ENCODE peak calls at places on chromosomes 3 and 15, in nine cellular contexts. J, K, O, T, P, H, Y, U and G are unnamed samples.

GRCh38 chr3:150319900-150320299 is 88.2 kb upstream of the TSC22D2 start:
- DNase-seq in J (peak), K (peak), O (peak), T (peak), P (no peak), H (no peak), Y (no peak), U (no peak), G (peak)

GRCh38 chr3:9717563-9717962 is 13.9 kb downstream of the CPNE9 start:
- DNase-seq in J (no peak), K (no peak), O (no peak), T (no peak), P (no peak), H (no peak), Y (no peak), U (no peak), G (no peak)

GRCh38 chr3:25719321-25719720 is 54.6 kb upstream of the TOP2B start:
- DNase-seq in J (no peak), K (no peak), O (no peak), T (no peak), P (no peak), H (no peak), Y (no peak), U (no peak), G (no peak)

GRCh38 chr15:88331291-88331690 is 74.8 kb upstream of the NTRK3 start:
- DNase-seq in J (peak), K (peak), O (no peak), T (peak), P (no peak), H (peak), Y (no peak), U (peak), G (peak)

GRCh38 chr15:94791008-94791407 is 559.6 kb downstream of the MCTP2 start:
- DNase-seq in J (no peak), K (no peak), O (no peak), T (peak), P (no peak), H (no peak), Y (no peak), U (no peak), G (no peak)

GRCh38 chr15:80608688-80609087 is 86.4 kb upstream of the ABHD17C start:
- DNase-seq in J (no peak), K (no peak), O (no peak), T (peak), P (no peak), H (no peak), Y (no peak), U (no peak), G (no peak)

GRCh38 chr3:60304103-60304502 is 947.1 kb downstream of the FHIT start:
- DNase-seq in J (no peak), K (peak), O (peak), T (no peak), P (no peak), H (no peak), Y (no peak), U (no peak), G (no peak)

GRCh38 chr15:51374131-51374530 is 32.7 kb downstream of the GLDN start:
- DNase-seq in J (no peak), K (no peak), O (no peak), T (no peak), P (no peak), H (no peak), Y (no peak), U (peak), G (no peak)

GRCh38 chr3:159783780-159784747 is 204.6 kb upstream of the IL12A start:
- DNase-seq in J (no peak), K (no peak), O (no peak), T (peak), P (no peak), H (no peak), Y (no peak), U (no peak), G (no peak)

DNA sequence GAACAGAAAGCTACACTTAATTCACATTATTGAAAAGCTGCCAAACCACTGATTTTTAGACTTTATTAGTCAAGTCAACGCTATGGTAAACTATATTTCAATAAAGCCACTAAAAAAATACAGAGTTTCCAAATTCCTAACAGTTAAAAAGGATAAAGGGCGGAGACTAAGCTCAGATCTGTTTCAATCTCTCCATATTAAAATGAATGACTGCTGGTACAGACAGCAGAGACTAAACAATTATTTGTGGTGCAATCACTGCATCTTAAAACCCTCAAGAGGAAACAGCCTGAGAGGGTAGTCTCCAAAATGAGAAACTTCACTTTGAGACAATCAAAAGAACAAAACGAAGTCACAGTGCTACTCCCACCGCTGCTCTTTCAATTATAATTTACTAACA is 1.3 kb downstream of the UBP1 start:
- DNase-seq in J (no peak), K (no peak), O (no peak), T (no peak), P (no peak), H (no peak), Y (no peak), U (no peak), G (no peak)
- H3K27ac ChIP-seq in J (peak), K (peak), O (no peak), T (peak), P (peak), H (peak), Y (peak), U (peak), G (peak)

DNA sequence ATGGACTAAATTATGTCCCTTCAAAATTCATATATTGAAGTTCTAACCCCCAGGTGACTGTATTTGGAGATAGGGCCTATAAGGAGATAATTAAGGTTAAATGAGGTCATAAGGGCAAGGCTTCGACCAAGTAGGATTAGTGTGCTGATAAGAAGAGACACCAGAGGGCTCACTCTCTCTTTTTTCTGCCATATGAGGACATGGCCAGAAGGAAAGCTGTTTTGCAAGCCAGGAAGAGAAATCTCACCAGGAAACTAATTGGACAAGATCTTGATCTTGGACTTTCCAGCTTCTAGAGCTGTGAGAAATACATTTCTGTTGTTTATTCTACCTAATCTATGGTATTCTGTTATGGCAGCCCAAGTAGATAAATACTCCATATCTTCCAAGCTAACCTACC is 503.6 kb upstream of the NAALADL2 start:
- DNase-seq in J (no peak), K (peak), O (no peak), T (peak), P (no peak), H (no peak), Y (no peak), U (peak), G (peak)
- TF ChIP-seq CTCF in J (peak), K (peak), O (peak), T (peak), P (no peak), H (no peak), Y (no peak), U (peak), G (peak)

DNA sequence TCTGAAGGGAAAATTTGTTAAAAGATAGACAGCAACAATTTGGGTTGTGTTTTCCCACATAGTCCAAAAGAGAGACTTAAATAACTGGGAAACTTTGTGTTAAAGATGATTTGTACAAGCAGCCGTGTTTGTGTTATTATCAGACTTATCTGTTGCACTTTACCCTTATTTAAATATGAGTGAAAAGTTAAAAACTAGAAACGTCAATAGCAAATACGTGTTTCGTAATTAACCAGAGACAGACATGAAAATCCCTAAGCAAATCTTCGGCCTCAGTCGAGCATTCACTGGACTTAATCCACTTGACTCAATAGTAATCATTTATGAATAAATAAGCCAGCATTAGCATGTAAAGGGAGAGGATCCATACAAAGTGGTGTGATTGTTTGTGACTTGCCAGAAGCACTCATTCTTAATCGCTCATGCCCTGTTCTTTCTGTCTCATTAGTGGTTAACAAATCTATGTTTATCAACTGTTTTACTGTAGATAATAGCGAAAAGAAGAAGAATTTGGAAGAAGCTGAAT is 34.2 kb downstream of the BLM start:
- DNase-seq in J (no peak), K (no peak), O (no peak), T (no peak), P (no peak), H (no peak), Y (no peak), U (no peak), G (no peak)
- H3K4me3 ChIP-seq in J (no peak), K (no peak), O (no peak), T (no peak), P (no peak), H (no peak), Y (no peak), U (no peak), G (no peak)

GRCh38 chr3:52829482-52829881 is 990 bp downstream of the ITIH4 start:
- DNase-seq in J (no peak), K (no peak), O (no peak), T (no peak), P (no peak), H (no peak), Y (no peak), U (no peak), G (no peak)

GRCh38 chr3:52827866-52828376 is 2.6 kb downstream of the ITIH4 start:
- DNase-seq in J (no peak), K (no peak), O (no peak), T (no peak), P (no peak), H (no peak), Y (no peak), U (peak), G (no peak)

GRCh38 chr3:52829906-52830463 is 487 bp downstream of the ITIH4 start:
- DNase-seq in J (no peak), K (no peak), O (no peak), T (no peak), P (no peak), H (no peak), Y (no peak), U (no peak), G (no peak)

GRCh38 chr3:52830535-52831258 is at the start of gene ITIH4:
- DNase-seq in J (no peak), K (peak), O (no peak), T (no peak), P (no peak), H (no peak), Y (no peak), U (no peak), G (no peak)

GRCh38 chr3:52827441-52827840 is 3.0 kb downstream of the ITIH4 start:
- DNase-seq in J (no peak), K (peak), O (no peak), T (no peak), P (no peak), H (no peak), Y (no peak), U (no peak), G (peak)
- H3K27ac ChIP-seq in J (no peak), K (no peak), O (no peak), T (no peak), P (no peak), H (no peak), Y (no peak), U (no peak), G (no peak)

GRCh38 chr3:20222274-20222673 is 36.3 kb upstream of the SGO1 start:
- DNase-seq in J (no peak), K (no peak), O (no peak), T (no peak), P (no peak), H (no peak), Y (no peak), U (peak), G (no peak)

GRCh38 chr3:20230954-20231353 is 44.9 kb upstream of the SGO1 start:
- DNase-seq in J (no peak), K (no peak), O (no peak), T (no peak), P (no peak), H (no peak), Y (no peak), U (no peak), G (no peak)

DNA sequence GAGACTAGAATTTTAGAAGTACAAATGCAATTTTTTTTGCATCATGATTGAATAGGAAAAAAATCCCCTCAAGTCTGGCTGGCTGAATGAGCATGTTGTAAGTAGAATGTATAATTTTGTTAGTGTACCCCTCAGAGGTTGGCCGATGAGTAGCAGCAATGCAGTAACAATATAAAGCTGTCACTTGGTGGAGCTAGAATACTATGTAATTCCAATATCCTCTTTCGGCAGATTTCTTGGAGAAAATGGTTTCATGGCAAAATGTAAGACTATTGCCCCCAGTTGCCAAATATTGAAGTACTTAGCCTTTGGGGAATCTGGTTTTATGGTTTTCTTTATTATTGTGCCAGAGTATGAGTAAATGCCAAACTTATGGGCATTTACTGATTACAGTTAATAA is 39.8 kb upstream of the SGO1 start:
- DNase-seq in J (no peak), K (peak), O (no peak), T (peak), P (no peak), H (no peak), Y (no peak), U (peak), G (peak)
- TF ChIP-seq CTCF in J (peak), K (peak), O (peak), T (peak), P (no peak), H (no peak), Y (no peak), U (peak), G (peak)

DNA sequence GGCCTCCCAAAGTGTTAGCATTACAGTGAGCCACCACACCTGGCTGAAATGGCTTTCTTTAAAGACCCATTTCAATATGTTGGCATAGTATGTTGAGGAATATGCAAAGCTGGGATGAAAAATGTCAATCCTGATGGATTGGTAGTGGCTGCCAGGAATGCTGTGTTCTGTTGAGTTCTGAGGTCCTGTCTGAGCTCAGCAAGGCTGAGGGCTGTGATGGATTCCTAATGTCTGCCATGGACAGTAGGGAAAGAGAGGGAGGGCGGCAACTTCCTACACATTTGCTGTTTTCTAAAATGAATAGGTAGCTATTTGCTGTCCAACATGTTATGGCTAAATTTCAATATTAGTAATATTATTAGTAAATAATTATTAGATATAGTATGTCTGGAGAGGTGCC is 8.2 kb downstream of the RAB8B start:
- DNase-seq in J (no peak), K (no peak), O (no peak), T (no peak), P (no peak), H (no peak), Y (no peak), U (no peak), G (no peak)
- H3K4me3 ChIP-seq in J (no peak), K (no peak), O (no peak), T (no peak), P (no peak), H (no peak), Y (no peak), U (no peak), G (no peak)

GRCh38 chr3:38460377-38461085 is 6.8 kb downstream of the ACVR2B start:
- DNase-seq in J (no peak), K (no peak), O (no peak), T (no peak), P (no peak), H (no peak), Y (no peak), U (no peak), G (no peak)
- H3K27ac ChIP-seq in J (no peak), K (peak), O (no peak), T (no peak), P (no peak), H (no peak), Y (no peak), U (no peak), G (no peak)